ENCODE peak calls at places on chromosome 6, in ten cellular contexts. M is T-helper 9 cell; T is mucosa of gallbladder; H is NCI-H446; S is naive thymus-derived CD4-positive, alpha-beta T cell; X is stimulated activated naive CD8-positive, alpha-beta T cell treated with anti-CD3 and anti-CD28 coated beads, Interleukin-15, Interleukin-2, amounts not matched to agents 100 U/mL and 50 U/mL, for 24 hours; Y is left colon; B is SW480; L is endothelial cell; R is cardiac fibroblast. I is an unnamed sample.

GRCh38 chr6:1404066-1404712 is 14.8 kb downstream of the FOXF2 start:
- DNase-seq in R (peak), Y (no peak), H (no peak), S (no peak), X (no peak), L (no peak), T (no peak), B (no peak), M (no peak), I (no peak)

GRCh38 chr6:39887692-39888450 is 46.4 kb downstream of the MOCS1 start:
- DNase-seq in R (peak), L (peak), B (no peak), H (no peak), S (no peak), T (peak), M (no peak), Y (peak), X (no peak), I (no peak)

GRCh38 chr6:26020291-26020982 is 57.8 kb downstream of the TRIM38 start:
- DNase-seq in L (peak), S (peak), B (peak), M (peak), H (no peak), Y (peak), X (peak), T (peak), R (peak), I (peak)

GRCh38 chr6:134619077-134619476 is 301.2 kb upstream of the SGK1 start:
- DNase-seq in L (no peak), M (no peak), S (no peak), Y (no peak), T (no peak), H (no peak), R (no peak), X (no peak), B (no peak), I (no peak)

GRCh38 chr6:15674690-15675386 is 12.0 kb upstream of the DTNBP1 start:
- DNase-seq in T (no peak), R (no peak), L (no peak), B (no peak), M (no peak), Y (no peak), H (no peak), X (no peak), S (no peak), I (no peak)

GRCh38 chr6:82237013-82237412 is 10.5 kb downstream of the IBTK start:
- DNase-seq in Y (no peak), M (no peak), R (peak), L (no peak), X (no peak), T (no peak), H (no peak), B (no peak), S (no peak), I (no peak)

GRCh38 chr6:112282217-112282616 is 27.9 kb upstream of the LAMA4 start:
- DNase-seq in T (peak), H (peak), L (no peak), R (peak), S (no peak), B (no peak), Y (peak), X (no peak), M (no peak), I (no peak)

GRCh38 chr6:63510786-63511185 is 61.5 kb upstream of the LOC128125822 start:
- DNase-seq in M (no peak), Y (no peak), R (no peak), H (no peak), T (no peak), L (no peak), X (no peak), S (no peak), B (no peak), I (no peak)

GRCh38 chr6:87575423-87575822 is 14.4 kb downstream of the RARS2 start:
- DNase-seq in S (no peak), L (no peak), Y (no peak), H (no peak), R (no peak), B (peak), T (no peak), X (no peak), M (no peak), I (no peak)

GRCh38 chr6:138035070-138035469 is 72.1 kb downstream of the PERP start:
- DNase-seq in X (no peak), M (no peak), S (no peak), B (peak), H (no peak), R (no peak), T (no peak), Y (no peak), L (no peak), I (no peak)

GRCh38 chr6:67933278-67933677 is 701.8 kb upstream of the ADGRB3 start:
- DNase-seq in X (no peak), T (no peak), L (peak), B (no peak), H (no peak), Y (no peak), M (no peak), R (no peak), S (no peak), I (no peak)

GRCh38 chr6:80467408-80467807 is 360.9 kb downstream of the BCKDHB start:
- DNase-seq in L (no peak), T (no peak), Y (no peak), R (no peak), M (no peak), H (no peak), X (no peak), B (no peak), S (no peak), I (no peak)

GRCh38 chr6:37206674-37207073 is 36.7 kb downstream of the PIM1 start:
- DNase-seq in T (no peak), R (no peak), L (no peak), H (no peak), M (no peak), Y (no peak), S (no peak), X (no peak), B (no peak), I (no peak)

GRCh38 chr6:79513111-79513510 is 24.1 kb downstream of the LCA5 start:
- DNase-seq in R (no peak), Y (no peak), L (no peak), H (no peak), T (no peak), B (no peak), M (no peak), S (no peak), X (no peak), I (no peak)

GRCh38 chr6:53441035-53441493 is 92.3 kb upstream of the ELOVL5 start:
- DNase-seq in Y (no peak), S (no peak), L (no peak), X (no peak), B (no peak), T (no peak), M (no peak), H (peak), R (no peak), I (no peak)

GRCh38 chr6:43963877-43964658 is 163.2 kb downstream of the MRPL14 start:
- DNase-seq in L (no peak), B (no peak), R (no peak), H (no peak), T (no peak), Y (no peak), S (no peak), X (no peak), M (no peak), I (no peak)

GRCh38 chr6:89073840-89074239 is 6.7 kb upstream of the PNRC1 start:
- DNase-seq in M (no peak), R (no peak), S (no peak), T (no peak), X (no peak), Y (no peak), L (no peak), B (no peak), H (no peak), I (no peak)

GRCh38 chr6:3776881-3777507 is 25.5 kb upstream of the PXDC1 start:
- DNase-seq in X (no peak), S (no peak), M (no peak), H (no peak), R (no peak), L (peak), B (peak), Y (no peak), T (no peak), I (no peak)

GRCh38 chr6:14876778-14877613 is 368.9 kb upstream of the JARID2 start:
- DNase-seq in B (no peak), L (no peak), M (no peak), Y (no peak), X (no peak), R (peak), T (no peak), S (peak), H (no peak), I (no peak)

GRCh38 chr6:163263196-163263595 is 151.3 kb upstream of the QKI start:
- DNase-seq in M (no peak), H (no peak), Y (no peak), L (no peak), B (no peak), S (no peak), T (peak), R (peak), X (no peak), I (no peak)

GRCh38 chr6:3849681-3850450 is 693 bp downstream of the FAM50B start:
- DNase-seq in T (peak), S (no peak), H (no peak), B (no peak), L (no peak), M (no peak), X (no peak), Y (no peak), R (no peak), I (peak)

GRCh38 chr6:109445382-109445781 is 4.9 kb downstream of the SMPD2 start:
- DNase-seq in S (no peak), L (no peak), B (no peak), Y (no peak), R (no peak), H (no peak), M (no peak), X (no peak), T (no peak), I (no peak)

GRCh38 chr6:90938116-90938515 is 351.2 kb upstream of the MAP3K7 start:
- DNase-seq in T (no peak), X (no peak), M (no peak), L (no peak), B (peak), S (no peak), R (no peak), H (no peak), Y (no peak), I (no peak)

GRCh38 chr6:108169801-108170606 is 4.2 kb downstream of the NR2E1 start:
- DNase-seq in X (no peak), R (no peak), T (no peak), B (no peak), M (no peak), H (no peak), Y (no peak), L (no peak), S (no peak), I (no peak)

GRCh38 chr6:146029573-146030184 is 817 bp downstream of the GRM1 start:
- DNase-seq in T (no peak), B (no peak), S (no peak), X (no peak), H (no peak), R (no peak), M (no peak), Y (no peak), L (no peak), I (no peak)

GRCh38 chr6:129749749-129750120 is 39.8 kb upstream of the ARHGAP18 start:
- DNase-seq in S (no peak), L (no peak), X (no peak), B (no peak), R (peak), T (no peak), M (no peak), Y (no peak), H (no peak), I (peak)

GRCh38 chr6:164911873-164912580 is 397.4 kb downstream of the C6orf118 start:
- DNase-seq in S (no peak), H (no peak), M (no peak), T (no peak), B (no peak), L (no peak), Y (no peak), R (no peak), X (no peak), I (no peak)

GRCh38 chr6:43953794-43954310 is 173.4 kb downstream of the MRPL14 start:
- DNase-seq in H (no peak), Y (no peak), T (peak), X (no peak), R (peak), B (no peak), L (peak), M (no peak), S (peak), I (no peak)

GRCh38 chr6:128235556-128235955 is 284.8 kb downstream of the PTPRK start:
- DNase-seq in R (peak), T (no peak), H (no peak), M (no peak), L (no peak), Y (no peak), B (no peak), X (no peak), S (no peak), I (no peak)

GRCh38 chr6:159715168-159715567 is 12.1 kb upstream of the WTAP start:
- DNase-seq in T (no peak), L (no peak), H (no peak), Y (no peak), X (no peak), R (peak), M (no peak), B (no peak), S (no peak), I (no peak)